ENCODE peak calls at places on chromosomes 12 and 14, in six cellular contexts. Q is breast epithelium, E is sigmoid colon, W is GM12878, D is endothelial cell of umbilical vein, T is body of pancreas. Y is an unnamed sample.

GRCh38 chr14:89504602-89505320 is 87.7 kb upstream of the FOXN3 start:
- DNase-seq in Q (no peak), E (no peak), W (peak), D (no peak), T (no peak), Y (no peak)

GRCh38 chr12:114226241-114226928 is 179.6 kb downstream of the TBX5 start:
- DNase-seq in Q (no peak), E (no peak), W (no peak), D (no peak), T (no peak), Y (no peak)

GRCh38 chr14:76022991-76023390 is 37.4 kb downstream of the IFT43 start:
- DNase-seq in Q (no peak), E (no peak), W (no peak), D (no peak), T (no peak), Y (no peak)

GRCh38 chr14:59583755-59584154 is 7.1 kb upstream of the CCDC175 start:
- DNase-seq in Q (no peak), E (no peak), W (no peak), D (no peak), T (no peak), Y (no peak)

GRCh38 chr12:75480469-75480949 is at the start of gene GLIPR1:
- DNase-seq in Q (peak), E (peak), W (peak), D (peak), T (peak), Y (peak)

GRCh38 chr12:77591959-77592358 is 238.7 kb upstream of the NAV3 start:
- DNase-seq in Q (no peak), E (no peak), W (no peak), D (no peak), T (peak), Y (no peak)

GRCh38 chr12:21940549-21940948 is 677 bp downstream of the ABCC9 start:
- DNase-seq in Q (no peak), E (no peak), W (no peak), D (peak), T (no peak), Y (no peak)

GRCh38 chr14:77076118-77076631 is 21.9 kb upstream of the CIPC start:
- DNase-seq in Q (no peak), E (peak), W (no peak), D (peak), T (peak), Y (no peak)

GRCh38 chr12:3683670-3684069 is 69.2 kb downstream of the CRACR2A start:
- DNase-seq in Q (no peak), E (no peak), W (no peak), D (no peak), T (no peak), Y (peak)

GRCh38 chr14:77980475-77981321 is 180.8 kb downstream of the ADCK1 start:
- DNase-seq in Q (peak), E (no peak), W (no peak), D (no peak), T (peak), Y (peak)

GRCh38 chr12:78115889-78116288 is 285.2 kb downstream of the NAV3 start:
- DNase-seq in Q (no peak), E (no peak), W (no peak), D (no peak), T (no peak), Y (no peak)

GRCh38 chr12:100986595-100987547 is 192.3 kb downstream of the ANO4 start:
- DNase-seq in Q (no peak), E (no peak), W (no peak), D (peak), T (no peak), Y (no peak)

GRCh38 chr14:31893156-31893813 is 183.8 kb upstream of the ARHGAP5 start:
- DNase-seq in Q (no peak), E (no peak), W (no peak), D (peak), T (peak), Y (no peak)

GRCh38 chr12:123614531-123614930 is 12.6 kb downstream of the DDX55 start:
- DNase-seq in Q (no peak), E (no peak), W (no peak), D (no peak), T (no peak), Y (no peak)

GRCh38 chr14:32303865-32304264 is 25.2 kb upstream of the AKAP6 start:
- DNase-seq in Q (no peak), E (no peak), W (no peak), D (no peak), T (no peak), Y (no peak)

GRCh38 chr12:90833228-90833627 is 121.7 kb downstream of the CCER1 start:
- DNase-seq in Q (no peak), E (no peak), W (no peak), D (peak), T (no peak), Y (no peak)

GRCh38 chr12:52521175-52521574 is 981 bp upstream of the KRT5 start:
- DNase-seq in Q (no peak), E (no peak), W (no peak), D (no peak), T (peak), Y (no peak)

GRCh38 chr14:32250681-32251080 is 47.6 kb upstream of the RNU6-8 start:
- DNase-seq in Q (no peak), E (no peak), W (no peak), D (no peak), T (no peak), Y (no peak)

GRCh38 chr14:86574026-86574777 is 1044.3 kb downstream of the FLRT2 start:
- DNase-seq in Q (no peak), E (no peak), W (no peak), D (no peak), T (no peak), Y (no peak)

GRCh38 chr12:93323625-93324165 is 54.0 kb upstream of the NUDT4 start:
- DNase-seq in Q (no peak), E (no peak), W (no peak), D (no peak), T (no peak), Y (no peak)

GRCh38 chr12:112117685-112118084 is 7.7 kb upstream of the TRAFD1 start:
- DNase-seq in Q (no peak), E (no peak), W (no peak), D (no peak), T (no peak), Y (no peak)

GRCh38 chr12:111753144-111753881 is 13.4 kb upstream of the ALDH2 start:
- DNase-seq in Q (peak), E (peak), W (no peak), D (peak), T (peak), Y (peak)

GRCh38 chr12:5230861-5231260 is 187.2 kb downstream of the KCNA5 start:
- DNase-seq in Q (no peak), E (no peak), W (no peak), D (no peak), T (no peak), Y (no peak)

GRCh38 chr14:34113051-34113511 is 162.2 kb upstream of the EGLN3 start:
- DNase-seq in Q (no peak), E (no peak), W (no peak), D (no peak), T (no peak), Y (no peak)

GRCh38 chr12:78232756-78233155 is 402.1 kb downstream of the NAV3 start:
- DNase-seq in Q (no peak), E (no peak), W (no peak), D (no peak), T (no peak), Y (no peak)

DNA sequence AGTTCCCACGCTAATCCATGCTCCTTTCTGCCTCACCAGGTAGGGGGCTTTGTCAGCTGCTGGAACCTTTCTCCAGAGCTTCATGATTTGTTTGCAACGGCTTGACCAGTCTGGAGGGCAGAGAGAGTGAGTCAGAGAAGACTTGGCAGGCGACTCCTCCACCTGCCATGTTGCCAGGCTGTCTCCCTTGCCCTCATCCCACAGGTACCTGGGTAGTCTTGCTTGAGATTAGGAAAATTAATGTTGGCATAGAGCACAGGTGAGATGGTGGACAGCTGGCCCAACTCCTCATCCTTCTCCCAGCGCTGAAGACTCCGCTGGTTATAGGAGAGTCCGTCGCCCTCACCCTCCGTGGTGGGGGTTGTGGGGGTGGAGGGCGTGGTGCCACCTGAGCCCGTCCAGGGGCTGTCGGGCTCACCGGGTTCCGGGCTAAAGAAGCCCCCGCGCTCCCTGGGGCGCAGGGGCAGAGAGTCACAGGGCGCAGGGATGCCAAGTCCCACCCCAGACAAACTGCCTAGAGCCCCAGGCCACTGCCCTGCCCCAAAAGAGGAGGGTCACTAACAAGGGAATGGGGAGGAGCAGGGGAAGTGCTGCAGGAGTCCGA is 18.6 kb downstream of the KMT2D start:
- DNase-seq in Q (no peak), E (no peak), W (no peak), D (no peak), T (no peak), Y (no peak)
- TF ChIP-seq POLR2A in Q (no peak), E (no peak), W (no peak), D (no peak), T (no peak), Y (no peak)

GRCh38 chr12:12716845-12717585 is at the start of gene CDKN1B:
- DNase-seq in Q (peak), E (peak), W (peak), D (peak), T (peak), Y (peak)
- TF ChIP-seq POLR2A in Q (peak), E (peak), W (peak), D (peak), T (peak), Y (peak)

GRCh38 chr14:65173973-65174693 is 71.8 kb upstream of the MAX start:
- DNase-seq in Q (no peak), E (no peak), W (no peak), D (no peak), T (no peak), Y (no peak)
- TF ChIP-seq POLR2A in Q (no peak), E (no peak), W (no peak), D (no peak), T (no peak), Y (no peak)

GRCh38 chr12:8697476-8698131 is at the start of gene RIMKLB:
- DNase-seq in Q (peak), E (peak), W (no peak), D (peak), T (peak), Y (peak)
- TF ChIP-seq POLR2A in Q (peak), E (peak), W (peak), D (no peak), T (peak), Y (peak)

GRCh38 chr12:89389755-89390661 is 37.7 kb upstream of the DUSP6 start:
- DNase-seq in Q (no peak), E (no peak), W (no peak), D (peak), T (no peak), Y (no peak)
- TF ChIP-seq POLR2A in Q (no peak), E (no peak), W (no peak), D (no peak), T (no peak), Y (no peak)

GRCh38 chr12:57128519-57129247 is 400 bp downstream of the LRP1 start:
- DNase-seq in Q (no peak), E (peak), W (no peak), D (no peak), T (no peak), Y (no peak)

GRCh38 chr12:57127101-57127709 is 1.1 kb upstream of the LRP1 start:
- DNase-seq in Q (peak), E (peak), W (no peak), D (no peak), T (peak), Y (peak)

GRCh38 chr12:57129311-57130288 is 1.3 kb downstream of the LRP1 start:
- DNase-seq in Q (no peak), E (peak), W (no peak), D (no peak), T (no peak), Y (no peak)

GRCh38 chr12:57126561-57126960 is 1.7 kb upstream of the LRP1 start:
- DNase-seq in Q (no peak), E (no peak), W (no peak), D (no peak), T (no peak), Y (peak)

DNA sequence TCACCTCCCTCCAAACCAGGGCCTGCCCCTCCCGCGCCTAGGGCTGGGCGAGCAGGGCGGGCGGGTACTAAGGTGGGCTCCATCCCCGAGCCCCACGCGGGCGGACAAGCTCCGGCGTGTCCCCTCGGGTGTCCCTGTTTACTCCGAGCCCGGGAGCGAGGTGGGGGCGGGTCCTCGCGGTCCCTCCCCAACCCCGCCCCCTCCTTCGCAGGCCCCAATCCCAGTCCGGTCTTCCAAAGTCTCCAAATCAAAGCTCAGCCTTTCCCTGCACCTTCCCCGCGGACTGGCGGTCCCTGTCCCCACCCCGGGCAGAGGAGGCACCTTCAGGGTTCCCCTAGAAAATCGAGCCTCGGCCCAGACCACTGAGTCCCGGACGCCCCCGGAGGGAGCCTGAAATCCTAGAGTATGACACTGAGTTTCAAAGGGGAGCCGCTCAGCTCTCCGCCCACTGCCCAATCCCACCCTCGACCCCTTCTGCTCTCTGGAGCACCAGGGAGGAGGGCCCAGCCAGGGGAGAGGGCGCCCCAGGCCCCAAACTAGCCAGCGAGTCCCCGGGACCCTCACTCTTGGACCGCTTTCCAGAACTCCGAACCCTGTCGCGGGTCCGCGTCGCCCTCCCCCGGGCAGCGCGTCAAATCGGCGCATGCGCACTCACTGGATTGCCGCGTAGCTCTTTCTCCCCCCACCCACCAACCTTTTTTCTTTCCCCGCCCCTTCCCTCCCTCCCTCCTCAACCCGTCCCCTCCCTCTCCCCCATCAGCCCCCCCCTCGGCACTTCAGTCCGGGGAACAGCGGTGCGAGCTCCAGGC is at the start of gene LRP1:
- DNase-seq in Q (peak), E (peak), W (no peak), D (peak), T (peak), Y (peak)
- TF ChIP-seq POLR2A in Q (peak), E (peak), W (no peak), D (peak), T (peak), Y (no peak)

Y was measured in erythroblast.